ENCODE peak calls at places on chromosomes 6 and 20, in nine cellular contexts. J is stimulated activated CD4-positive, alpha-beta T cell treated with anti-CD3 and anti-CD28 coated beads, Interleukin-15, amount 100 ng/mL, for 1 hour; U is AG09309; Q is HFFc6; K is NCI-H2081 treated with DMSO at 0.1 percent for 48 hours; I is left ventricle myocardium superior; P is iPS-NIHi11; Z is body of pancreas; E is type B pancreatic cell. S is an unnamed sample.
A peak's percentile ranks its signal among the peaks of the same experiment; 100 is the strongest.

GRCh38 chr20:8670207-8670899 is 398.5 kb upstream of the PLCB4 start:
- DNase-seq in J (no peak), Z (no peak), Q (no peak), E (no peak), I (no peak), U (no peak), P (no peak), K (no peak), S (no peak)

GRCh38 chr6:127347188-127347587 is 3.8 kb upstream of the ECHDC1 start:
- DNase-seq in I (no peak), J (no peak), Z (no peak), Q (no peak), P (no peak), U (peak; percentile 44), K (no peak), E (no peak), S (no peak)

GRCh38 chr6:111347589-111347988 is 135.4 kb downstream of the REV3L start:
- DNase-seq in J (no peak), K (no peak), U (no peak), E (no peak), I (no peak), Q (no peak), Z (no peak), P (no peak), S (no peak)

GRCh38 chr6:139482184-139482751 is 107.8 kb upstream of the CITED2 start:
- DNase-seq in P (no peak), J (no peak), U (no peak), K (no peak), I (no peak), Z (no peak), E (no peak), Q (no peak), S (no peak)

GRCh38 chr6:109083657-109084056 is 11.0 kb downstream of the SESN1 start:
- DNase-seq in I (no peak), Z (no peak), E (no peak), J (no peak), K (no peak), U (no peak), Q (no peak), P (no peak), S (no peak)

GRCh38 chr6:17583811-17584210 is 16.3 kb upstream of the FAM8A1 start:
- DNase-seq in I (no peak), U (no peak), E (no peak), P (no peak), Z (peak; percentile 6), Q (peak; percentile 43), J (no peak), K (no peak), S (peak; percentile 13)

GRCh38 chr6:39488255-39488881 is 165.9 kb upstream of the KCNK16 start:
- DNase-seq in K (no peak), U (no peak), P (no peak), E (no peak), Q (no peak), Z (no peak), I (no peak), J (no peak), S (no peak)

GRCh38 chr20:62801284-62802010 is 3.2 kb upstream of the OGFR start:
- DNase-seq in I (no peak), J (no peak), P (no peak), K (no peak), E (no peak), Z (no peak), Q (no peak), U (no peak), S (no peak)

GRCh38 chr6:137233561-137234504 is 14.6 kb upstream of the IFNGR1 start:
- DNase-seq in P (no peak), E (no peak), U (peak; percentile 88), Z (peak; percentile 40), Q (peak; percentile 70), J (no peak), I (peak; percentile 53), K (no peak), S (peak; percentile 15)

GRCh38 chr20:52340036-52340634 is 148.6 kb upstream of the ZFP64 start:
- DNase-seq in I (no peak), U (no peak), Q (no peak), Z (no peak), P (peak; percentile 18), K (no peak), E (no peak), J (no peak), S (peak; percentile 36)

GRCh38 chr6:42550277-42550676 is 13.6 kb upstream of the UBR2 start:
- DNase-seq in Z (no peak), P (no peak), J (no peak), U (no peak), Q (no peak), K (no peak), I (no peak), E (no peak), S (no peak)

GRCh38 chr6:44297063-44298038 is 15.8 kb downstream of the AARS2 start:
- DNase-seq in J (no peak), K (no peak), P (peak; percentile 87), Z (peak; percentile 16), U (no peak), Q (no peak), I (peak; percentile 74), E (no peak), S (no peak)

GRCh38 chr6:118581489-118581959 is 33.4 kb downstream of the PLN start:
- DNase-seq in K (no peak), U (no peak), P (no peak), J (no peak), I (no peak), Q (peak; percentile 85), Z (peak; percentile 39), E (no peak), S (no peak)

GRCh38 chr6:81950877-81951276 is 198.4 kb upstream of the TENT5A start:
- DNase-seq in U (no peak), J (no peak), P (no peak), Q (peak; percentile 70), E (no peak), I (no peak), Z (no peak), K (no peak), S (peak; percentile 26)

GRCh38 chr6:73242001-73242400 is 16.7 kb upstream of the KHDC1L start:
- DNase-seq in J (no peak), U (no peak), E (no peak), I (no peak), Q (no peak), P (no peak), K (no peak), Z (no peak), S (no peak)

GRCh38 chr6:28866342-28867077 is 57.3 kb downstream of the TRIM27 start:
- DNase-seq in I (peak; percentile 76), K (no peak), P (peak; percentile 14), U (no peak), J (peak; percentile 59), E (peak; percentile 83), Z (peak; percentile 82), Q (peak; percentile 36), S (no peak)

GRCh38 chr6:144897441-144897921 is 612.3 kb downstream of the UTRN start:
- DNase-seq in J (no peak), Z (no peak), E (no peak), P (no peak), I (no peak), U (peak; percentile 85), K (no peak), Q (peak; percentile 89), S (peak; percentile 77)